ENCODE peak calls at places on chromosomes 1 and 21, in five cellular contexts. O, U, T, I and P are unnamed samples.

GRCh38 chr21:34839070-34839820 is 170.5 kb downstream of the CLIC6 start:
- DNase-seq in T (no peak), O (no peak), I (no peak), U (no peak), P (no peak)

GRCh38 chr1:238409191-238409846 is 518.6 kb upstream of the ZP4 start:
- DNase-seq in T (no peak), O (no peak), U (no peak), I (no peak), P (no peak)

GRCh38 chr1:109658533-109659051 is 2.7 kb downstream of the GSTM4 start:
- DNase-seq in I (no peak), O (no peak), T (no peak), U (no peak), P (no peak)

GRCh38 chr1:184974086-184974836 is at the start of gene NIBAN1:
- DNase-seq in U (peak), O (peak), I (peak), T (peak), P (peak)

GRCh38 chr1:9631613-9632012 is 19.9 kb upstream of the PIK3CD start:
- DNase-seq in I (no peak), O (no peak), T (no peak), U (no peak), P (no peak)

GRCh38 chr1:204149635-204150565 is 1.9 kb downstream of the ETNK2 start:
- DNase-seq in U (no peak), I (no peak), O (no peak), T (no peak), P (no peak)

GRCh38 chr1:167404161-167404888 is 114.0 kb downstream of the CD247 start:
- DNase-seq in U (no peak), O (no peak), I (no peak), T (no peak), P (no peak)

GRCh38 chr1:114152211-114153050 is 1.2 kb downstream of the SYT6 start:
- DNase-seq in U (peak), T (peak), O (peak), I (no peak), P (peak)

GRCh38 chr1:90835172-90835660 is 118.1 kb upstream of the BARHL2 start:
- DNase-seq in O (no peak), T (no peak), I (no peak), U (no peak), P (peak)

GRCh38 chr1:67572594-67573221 is 112.3 kb upstream of the GADD45A start:
- DNase-seq in U (no peak), I (no peak), T (peak), O (no peak), P (no peak)

GRCh38 chr1:216723274-216723780 is at the start of gene ESRRG:
- DNase-seq in O (no peak), T (peak), U (peak), I (no peak), P (peak)

GRCh38 chr1:116737020-116737854 is 17.0 kb upstream of the CD2 start:
- DNase-seq in I (peak), T (peak), O (peak), U (peak), P (peak)

GRCh38 chr21:14603202-14603601 is 57.1 kb upstream of the SAMSN1 start:
- DNase-seq in U (no peak), I (no peak), O (no peak), T (no peak), P (no peak)

GRCh38 chr1:192461684-192462083 is 113.9 kb upstream of the RGS1 start:
- DNase-seq in T (no peak), U (no peak), O (no peak), I (no peak), P (no peak)

GRCh38 chr1:199272690-199273089 is 633.9 kb downstream of the PTPRC start:
- DNase-seq in U (no peak), O (no peak), I (peak), T (no peak), P (no peak)

GRCh38 chr1:1419812-1420653 is 1.0 kb downstream of the ANKRD65 start:
- DNase-seq in I (no peak), O (no peak), U (no peak), T (no peak), P (peak)

GRCh38 chr1:20119351-20119750 is at the start of gene PLA2G2D:
- DNase-seq in U (no peak), I (no peak), O (no peak), T (no peak), P (peak)

GRCh38 chr1:77948841-77949424 is 29.9 kb downstream of the FUBP1 start:
- DNase-seq in O (no peak), U (no peak), I (peak), T (no peak), P (peak)
- TF ChIP-seq CTCF in O (no peak), U (no peak), I (peak), T (no peak), P (no peak)

DNA sequence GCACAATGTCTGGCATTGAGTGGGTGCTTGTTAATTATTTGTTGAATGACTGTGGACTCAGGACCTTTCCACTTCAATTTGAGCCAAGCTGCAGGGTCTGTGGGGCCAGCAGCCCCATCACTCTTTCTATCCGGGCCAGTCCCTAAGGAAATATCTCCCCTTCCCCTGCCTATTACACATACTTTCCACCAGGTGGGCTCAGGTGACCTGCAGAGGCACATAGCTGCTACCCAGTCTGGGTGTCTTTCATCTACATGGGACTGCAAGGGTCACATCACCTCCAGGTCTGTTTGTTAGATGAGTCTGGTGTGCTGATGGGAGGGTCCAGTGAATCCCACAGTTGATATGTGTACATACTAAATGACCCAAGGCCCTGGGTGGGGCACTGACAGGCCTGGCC is 59.6 kb upstream of the KDM4A start:
- DNase-seq in O (no peak), I (no peak), U (no peak), T (no peak), P (no peak)
- TF ChIP-seq CTCF in O (no peak), I (peak), U (no peak), T (no peak), P (no peak)

GRCh38 chr1:235328271-235329138 is at the start of gene GGPS1:
- DNase-seq in U (peak), O (peak), I (peak), T (peak), P (peak)
- TF ChIP-seq CTCF in U (peak), O (no peak), I (peak), T (no peak), P (peak)

GRCh38 chr1:57471995-57472394 is 48.1 kb upstream of the DAB1 start:
- DNase-seq in O (no peak), U (no peak), T (no peak), I (no peak), P (no peak)

GRCh38 chr1:57467825-57468224 is 44.0 kb upstream of the DAB1 start:
- DNase-seq in O (no peak), T (no peak), I (no peak), U (no peak), P (no peak)

GRCh38 chr1:57470028-57470427 is 46.2 kb upstream of the DAB1 start:
- DNase-seq in O (no peak), U (no peak), T (no peak), I (no peak), P (no peak)

GRCh38 chr1:57464756-57465155 is 40.9 kb upstream of the DAB1 start:
- DNase-seq in O (no peak), I (no peak), U (no peak), T (no peak), P (no peak)

GRCh38 chr1:57468661-57469523 is 45.0 kb upstream of the DAB1 start:
- DNase-seq in U (no peak), O (no peak), T (no peak), I (no peak), P (no peak)
- TF ChIP-seq CTCF in U (no peak), O (no peak), T (no peak), I (no peak), P (no peak)

GRCh38 chr1:26694185-26694572 is 1.6 kb upstream of the ARID1A start:
- DNase-seq in O (no peak), T (no peak), I (no peak), U (no peak), P (no peak)

GRCh38 chr1:26693557-26694184 is 2.1 kb upstream of the ARID1A start:
- DNase-seq in O (no peak), T (no peak), U (no peak), I (no peak), P (no peak)

GRCh38 chr1:26692211-26692792 is 3.5 kb upstream of the ARID1A start:
- DNase-seq in I (peak), O (peak), U (peak), T (peak), P (peak)

GRCh38 chr1:26694597-26695416 is 1.0 kb upstream of the ARID1A start:
- DNase-seq in I (no peak), T (peak), U (no peak), O (no peak), P (no peak)

GRCh38 chr1:26692793-26693490 is 2.9 kb upstream of the ARID1A start:
- DNase-seq in T (peak), U (peak), I (peak), O (peak), P (peak)
- TF ChIP-seq CTCF in T (no peak), U (no peak), I (no peak), O (no peak), P (no peak)

GRCh38 chr1:29230553-29231378 is at the start of gene MECR:
- DNase-seq in T (peak), I (peak), O (peak), U (peak), P (peak)
- TF ChIP-seq CTCF in T (no peak), I (peak), O (no peak), U (peak), P (no peak)

DNA sequence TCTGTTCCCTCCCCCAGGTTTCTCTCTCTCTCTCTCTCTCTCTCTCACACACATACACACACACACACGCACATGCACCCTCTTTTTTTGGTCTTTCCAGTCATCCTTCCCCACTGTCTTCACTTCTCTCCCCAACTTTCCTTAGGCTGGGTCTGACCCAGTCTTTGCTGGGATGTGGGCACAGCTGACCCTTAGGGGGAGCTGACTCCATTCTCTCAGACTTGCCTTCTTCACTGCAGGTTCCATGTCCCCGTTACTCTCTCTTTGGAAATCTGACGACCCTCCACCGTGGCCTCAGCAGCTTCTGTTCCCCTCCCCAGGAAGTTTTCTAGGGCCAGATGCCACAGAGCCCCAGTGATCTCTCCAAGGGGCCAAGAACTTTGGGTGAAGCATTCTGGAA is 2.1 kb downstream of the DISP3 start:
- DNase-seq in T (no peak), U (no peak), I (no peak), O (no peak), P (no peak)
- TF ChIP-seq CTCF in T (no peak), U (no peak), I (no peak), O (no peak), P (no peak)

GRCh38 chr1:12143631-12144155 is 23.1 kb upstream of the TNFRSF1B start:
- DNase-seq in O (no peak), T (peak), U (no peak), I (no peak), P (peak)
- TF ChIP-seq CTCF in O (no peak), T (no peak), U (no peak), I (no peak), P (no peak)

DNA sequence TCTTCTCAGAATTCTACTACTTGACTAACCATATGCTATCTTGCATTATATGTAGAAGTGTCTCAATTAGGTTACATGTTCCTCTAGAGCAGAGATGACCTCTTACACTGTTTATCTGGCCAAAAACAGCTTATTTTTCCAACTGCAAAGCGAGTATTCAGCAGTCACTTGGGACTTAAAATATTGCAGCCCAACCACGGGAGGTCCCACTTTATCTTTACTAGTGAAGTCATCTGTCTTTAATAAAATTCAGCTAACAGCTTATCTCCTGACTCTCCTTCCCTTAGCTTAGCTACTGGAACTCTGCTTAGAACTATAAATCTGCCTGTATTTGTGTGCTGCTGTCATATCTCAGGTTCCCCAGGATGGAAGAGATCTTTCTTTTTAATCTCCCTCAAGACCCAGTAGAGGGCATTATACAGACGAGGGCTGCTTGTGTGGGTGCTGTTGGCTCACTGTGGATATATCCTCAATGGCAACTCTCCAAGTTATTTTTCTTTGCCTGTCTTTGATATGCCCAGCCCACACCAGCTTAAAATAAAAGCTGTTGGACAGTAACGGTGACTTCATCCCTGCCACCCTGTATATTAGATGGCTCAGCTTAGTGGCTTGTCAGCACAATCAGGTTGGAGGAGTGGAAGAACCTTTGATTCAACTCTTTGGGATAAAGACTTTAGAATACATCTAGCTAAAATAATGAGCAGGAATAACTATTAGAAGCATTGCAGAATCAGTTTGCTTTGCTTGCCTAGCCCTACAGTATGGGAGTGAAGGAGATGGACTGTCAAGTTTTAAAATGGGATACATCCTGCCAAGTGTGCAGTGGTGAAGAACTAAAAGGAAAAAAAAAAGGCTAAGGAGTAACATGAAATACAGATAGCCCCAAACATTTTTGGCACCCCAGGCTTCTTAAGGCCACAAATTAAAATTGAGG is 9.6 kb downstream of the ENSA start:
- DNase-seq in I (no peak), O (no peak), U (no peak), T (no peak), P (no peak)
- TF ChIP-seq CTCF in I (peak), O (no peak), U (no peak), T (no peak), P (no peak)